ENCODE peak calls at places on chromosomes 5 and 9, in nine cellular contexts. Y, P, F, G, U, S, Q, O and H are unnamed samples.

GRCh38 chr9:16602494-16602893 is 268.0 kb downstream of the BNC2 start:
- DNase-seq in Y (no peak), P (no peak), F (no peak), G (no peak), U (no peak), S (no peak), Q (no peak), O (no peak), H (no peak)

GRCh38 chr5:16234598-16234997 is 55.0 kb upstream of the MARCHF11 start:
- DNase-seq in Y (no peak), P (no peak), F (no peak), G (no peak), U (no peak), S (no peak), Q (no peak), O (no peak), H (no peak)

GRCh38 chr5:75335952-75336624 is 932 bp upstream of the HMGCR start:
- DNase-seq in Y (peak; percentile 88), P (peak; percentile 89), F (peak; percentile 63), G (peak; percentile 82), U (no peak), S (peak; percentile 89), Q (no peak), O (no peak), H (peak; percentile 89)

GRCh38 chr5:36878421-36879088 is 2.0 kb downstream of the NIPBL start:
- DNase-seq in Y (peak; percentile 81), P (peak; percentile 68), F (peak; percentile 83), G (peak; percentile 59), U (no peak), S (peak; percentile 51), Q (no peak), O (peak; percentile 50), H (peak; percentile 70)

GRCh38 chr5:174535691-174536090 is 188.7 kb upstream of the MSX2 start:
- DNase-seq in Y (peak; percentile 29), P (no peak), F (no peak), G (peak; percentile 26), U (no peak), S (peak; percentile 46), Q (no peak), O (no peak), H (no peak)

GRCh38 chr5:127950707-127951356 is 132.7 kb upstream of the SLC12A2 start:
- DNase-seq in Y (no peak), P (peak; percentile 82), F (no peak), G (no peak), U (no peak), S (no peak), Q (no peak), O (no peak), H (no peak)

GRCh38 chr9:112820886-112821285 is 69.8 kb downstream of the SLC46A2 start:
- DNase-seq in Y (no peak), P (peak; percentile 65), F (no peak), G (peak; percentile 6), U (no peak), S (peak; percentile 26), Q (no peak), O (no peak), H (peak; percentile 59)

GRCh38 chr5:103041071-103041676 is 78.8 kb downstream of the GIN1 start:
- DNase-seq in Y (peak; percentile 77), P (peak; percentile 74), F (no peak), G (peak; percentile 65), U (no peak), S (peak; percentile 81), Q (no peak), O (no peak), H (peak; percentile 13)

GRCh38 chr9:91017245-91017644 is 215.6 kb downstream of the SYK start:
- DNase-seq in Y (no peak), P (no peak), F (no peak), G (no peak), U (no peak), S (no peak), Q (no peak), O (no peak), H (no peak)

GRCh38 chr5:101102506-101102905 is 199.4 kb upstream of the ST8SIA4 start:
- DNase-seq in Y (no peak), P (no peak), F (no peak), G (peak; percentile 9), U (no peak), S (no peak), Q (no peak), O (no peak), H (no peak)

GRCh38 chr5:103896593-103896992 is 334.0 kb upstream of the NUDT12 start:
- DNase-seq in Y (no peak), P (no peak), F (no peak), G (no peak), U (no peak), S (no peak), Q (no peak), O (no peak), H (no peak)

DNA sequence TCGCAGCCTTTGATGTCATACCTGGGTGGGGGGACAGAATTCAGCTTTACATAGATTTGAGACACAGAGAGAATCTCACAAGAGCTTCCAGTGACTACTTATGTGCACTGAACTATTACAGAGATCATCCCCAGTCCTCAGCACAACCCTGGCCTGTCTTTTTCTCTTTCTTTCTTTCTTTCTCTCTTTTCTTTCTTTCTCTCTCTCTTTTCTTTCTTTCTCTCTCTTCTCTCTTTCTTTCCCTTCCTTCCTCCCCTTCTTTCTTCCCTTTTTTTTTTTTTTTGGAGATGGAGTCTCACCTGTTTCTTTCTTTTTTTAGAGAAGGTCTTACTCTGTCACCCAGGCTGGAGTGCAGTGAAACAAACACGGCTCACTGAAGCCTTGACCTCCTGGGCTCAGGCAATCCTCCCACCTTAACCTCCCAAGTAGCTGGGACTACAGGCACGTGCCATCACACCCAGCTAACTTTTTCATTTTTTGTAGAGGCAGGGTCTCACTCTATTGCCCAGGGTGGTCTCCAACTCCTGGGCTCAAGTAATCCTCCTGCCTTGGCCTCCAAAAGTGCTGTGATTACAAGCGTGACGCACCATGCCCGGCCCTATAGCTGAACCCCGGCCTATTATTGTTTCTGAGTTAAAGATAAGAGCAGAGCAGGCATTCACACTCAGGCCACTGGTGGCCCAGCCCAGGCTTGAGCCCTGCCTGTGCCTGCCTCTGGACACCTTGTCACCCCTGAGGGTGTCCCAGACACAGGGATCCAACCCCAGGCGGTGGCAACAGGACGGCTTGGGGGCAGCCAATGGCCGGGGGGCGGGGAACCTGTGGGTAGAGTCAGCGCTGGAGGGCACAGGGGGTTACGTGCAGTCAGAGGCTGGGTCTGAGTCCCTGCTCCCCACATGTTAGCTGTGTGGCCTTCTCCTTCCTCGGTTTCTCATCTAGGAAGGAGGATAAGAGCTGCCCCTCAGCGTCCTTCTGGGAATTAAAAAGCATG is 4.3 kb downstream of the PIP5KL1 start:
- DNase-seq in Y (no peak), P (no peak), F (no peak), G (no peak), U (no peak), S (no peak), Q (no peak), O (no peak), H (no peak)
- H3K4me3 ChIP-seq in Y (peak overlapping the region; percentile 48), P (no peak overlapping the region), F (no peak overlapping the region), G (peak overlapping the region; percentile 27), U (no peak overlapping the region), S (peak overlapping the region; percentile 19), Q (peak overlapping the region; percentile 49), O (no peak overlapping the region), H (peak overlapping the region; percentile 38)

GRCh38 chr9:121956808-121957207 is 136.3 kb downstream of the TTLL11 start:
- DNase-seq in Y (peak; percentile 37), P (no peak), F (no peak), G (peak; percentile 74), U (no peak), S (no peak), Q (no peak), O (no peak), H (no peak)

GRCh38 chr9:121952611-121953010 is 140.5 kb downstream of the TTLL11 start:
- DNase-seq in Y (no peak), P (no peak), F (no peak), G (no peak), U (no peak), S (no peak), Q (no peak), O (no peak), H (no peak)

GRCh38 chr9:121958530-121958929 is 134.6 kb downstream of the TTLL11 start:
- DNase-seq in Y (no peak), P (no peak), F (no peak), G (no peak), U (no peak), S (no peak), Q (no peak), O (no peak), H (no peak)

GRCh38 chr9:121955649-121956048 is 137.5 kb downstream of the TTLL11 start:
- DNase-seq in Y (no peak), P (no peak), F (no peak), G (no peak), U (no peak), S (no peak), Q (no peak), O (no peak), H (no peak)

DNA sequence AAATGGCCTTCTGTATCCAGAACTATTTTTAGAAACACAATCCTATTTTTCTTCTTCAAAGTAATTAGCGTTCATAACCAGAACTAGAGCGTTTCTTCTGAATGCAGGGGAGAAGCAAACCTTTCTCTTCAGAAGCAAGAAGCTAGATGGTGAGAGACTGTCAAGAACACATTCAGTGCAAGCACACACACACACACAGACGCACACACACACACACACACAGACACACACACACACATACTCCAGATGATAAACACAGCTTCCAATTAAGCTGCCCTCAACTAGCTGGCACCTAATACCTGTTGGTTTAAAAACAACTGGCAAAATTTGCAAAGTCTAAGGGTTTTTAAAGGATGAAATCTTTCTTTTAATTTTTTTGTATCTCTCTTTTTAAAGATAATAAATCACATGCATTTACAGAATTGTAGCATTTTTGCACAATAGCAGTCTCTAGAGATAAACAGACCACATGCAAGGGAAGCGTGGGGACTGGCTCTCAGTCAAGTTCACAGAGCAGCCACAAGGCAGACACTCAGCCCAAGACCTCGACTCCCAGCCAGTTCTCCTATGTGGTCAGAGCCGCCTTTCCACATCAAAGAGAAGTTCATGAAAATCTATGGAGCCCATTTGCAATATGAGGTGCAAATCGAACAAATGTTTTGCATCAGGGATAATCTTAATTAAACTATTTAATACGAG is 138.5 kb downstream of the TTLL11 start:
- DNase-seq in Y (no peak), P (peak; percentile 95), F (no peak), G (peak; percentile 83), U (peak; percentile 27), S (peak; percentile 89), Q (no peak), O (peak; percentile 77), H (peak; percentile 62)
- TF ChIP-seq CTCF in Y (no peak), P (no peak), F (no peak), G (no peak), U (no peak), S (no peak), Q (no peak), O (no peak), H (no peak)

GRCh38 chr5:80033513-80033912 is 1.6 kb upstream of the THBS4 start:
- DNase-seq in Y (no peak), P (no peak), F (no peak), G (no peak), U (no peak), S (no peak), Q (no peak), O (no peak), H (peak; percentile 7)
- H3K4me3 ChIP-seq in Y (no peak overlapping the region), P (no peak overlapping the region), F (no peak overlapping the region), G (no peak overlapping the region), U (no peak overlapping the region), S (no peak overlapping the region), Q (no peak overlapping the region), O (no peak overlapping the region), H (no peak overlapping the region)

DNA sequence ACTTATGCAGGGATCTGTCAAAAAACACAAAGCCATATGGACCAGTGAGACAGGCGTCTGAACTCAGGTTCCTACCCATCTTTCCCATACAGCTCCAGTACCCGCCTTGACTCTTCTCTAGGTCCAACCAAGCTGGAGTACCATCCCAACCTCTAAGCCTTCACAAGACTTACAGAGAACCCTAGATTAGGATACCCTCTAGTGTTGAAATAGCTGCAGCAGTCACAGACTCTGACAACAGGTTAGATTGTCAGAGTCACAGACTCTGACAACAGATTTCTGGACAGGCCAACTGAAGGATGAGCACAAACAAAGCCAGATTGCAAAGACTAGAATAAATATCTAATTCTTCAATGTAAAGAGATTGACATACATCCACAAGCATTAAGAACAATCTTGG is 266.1 kb downstream of the GRIA1 start:
- DNase-seq in Y (peak; percentile 0), P (no peak), F (no peak), G (peak; percentile 4), U (no peak), S (peak; percentile 29), Q (no peak), O (no peak), H (no peak)
- TF ChIP-seq CTCF in Y (peak; percentile 31), P (peak; percentile 4), F (peak; percentile 42), G (peak; percentile 38), U (peak; percentile 22), S (peak; percentile 18), Q (no peak), O (no peak), H (peak; percentile 24)